ENCODE peak calls at places on chromosomes 5 and 9, in four cellular contexts. W, T, V and Z are unnamed samples.

GRCh38 chr5:6747103-6747502 is 33.9 kb downstream of the TENT4A start:
- DNase-seq in W (no peak), T (no peak), V (no peak), Z (no peak)

GRCh38 chr9:2024888-2025781 is 10.0 kb downstream of the SMARCA2 start:
- DNase-seq in W (no peak), T (no peak), V (no peak), Z (no peak)

GRCh38 chr9:86983260-86984255 is 36.3 kb upstream of the GAS1 start:
- DNase-seq in W (no peak), T (no peak), V (no peak), Z (peak)

GRCh38 chr5:174504266-174504726 is 220.1 kb upstream of the MSX2 start:
- DNase-seq in W (peak), T (no peak), V (no peak), Z (no peak)

GRCh38 chr5:125575561-125576504 is 829.4 kb upstream of the ZNF608 start:
- DNase-seq in W (peak), T (no peak), V (no peak), Z (no peak)

GRCh38 chr5:4188704-4189103 is 593.1 kb downstream of the IRX1 start:
- DNase-seq in W (no peak), T (no peak), V (no peak), Z (no peak)

GRCh38 chr5:72233835-72234234 is 86.2 kb downstream of the MRPS27 start:
- DNase-seq in W (no peak), T (no peak), V (no peak), Z (no peak)

GRCh38 chr5:160442824-160443431 is 21.3 kb downstream of the PTTG1 start:
- DNase-seq in W (no peak), T (no peak), V (no peak), Z (no peak)

GRCh38 chr5:15959560-15960164 is 219.9 kb downstream of the MARCHF11 start:
- DNase-seq in W (no peak), T (no peak), V (no peak), Z (no peak)

GRCh38 chr5:139379626-139380449 is 3.3 kb downstream of the SLC23A1 start:
- DNase-seq in W (no peak), T (no peak), V (no peak), Z (no peak)

GRCh38 chr9:137757139-137757538 is 120.4 kb upstream of the CACNA1B start:
- DNase-seq in W (no peak), T (no peak), V (no peak), Z (no peak)

GRCh38 chr5:51225671-51226419 is 157.4 kb upstream of the ISL1 start:
- DNase-seq in W (no peak), T (no peak), V (no peak), Z (no peak)

GRCh38 chr5:172637740-172638139 is 3.3 kb upstream of the NEURL1B start:
- DNase-seq in W (no peak), T (no peak), V (no peak), Z (no peak)

GRCh38 chr5:109558952-109559351 is 130.8 kb upstream of the MAN2A1 start:
- DNase-seq in W (no peak), T (no peak), V (no peak), Z (no peak)

GRCh38 chr9:127917603-127918002 is 762 bp upstream of the ST6GALNAC4 start:
- DNase-seq in W (no peak), T (no peak), V (no peak), Z (no peak)

GRCh38 chr5:141618804-141619554 is at the start of gene DIAPH1:
- DNase-seq in W (peak), T (peak), V (peak), Z (peak)

GRCh38 chr9:89923961-89924504 is 319.2 kb downstream of the GADD45G start:
- DNase-seq in W (peak), T (no peak), V (peak), Z (no peak)

GRCh38 chr5:175195698-175196656 is 248.0 kb downstream of the DRD1 start:
- DNase-seq in W (peak), T (no peak), V (no peak), Z (no peak)

GRCh38 chr5:64869419-64869818 is 100.7 kb downstream of the CWC27 start:
- DNase-seq in W (no peak), T (no peak), V (no peak), Z (peak)

GRCh38 chr9:89435315-89435823 is 62.5 kb downstream of the SEMA4D start:
- DNase-seq in W (peak), T (peak), V (no peak), Z (no peak)

GRCh38 chr5:158485604-158486081 is 614.1 kb downstream of the EBF1 start:
- DNase-seq in W (no peak), T (no peak), V (no peak), Z (no peak)

GRCh38 chr5:9350301-9350797 is 195.5 kb downstream of the SEMA5A start:
- DNase-seq in W (no peak), T (no peak), V (no peak), Z (no peak)

GRCh38 chr5:152542741-152543140 is 137.7 kb upstream of the NMUR2 start:
- DNase-seq in W (peak), T (no peak), V (no peak), Z (no peak)

GRCh38 chr5:143893638-143894037 is 81.7 kb downstream of the HMHB1 start:
- DNase-seq in W (no peak), T (no peak), V (no peak), Z (no peak)

GRCh38 chr9:16371306-16371705 is 499.2 kb downstream of the BNC2 start:
- DNase-seq in W (no peak), T (no peak), V (no peak), Z (no peak)

GRCh38 chr5:14204785-14205321 is 61.7 kb downstream of the TRIO start:
- DNase-seq in W (peak), T (peak), V (no peak), Z (peak)

GRCh38 chr5:109668668-109669422 is 20.9 kb upstream of the MAN2A1 start:
- DNase-seq in W (no peak), T (no peak), V (no peak), Z (no peak)

GRCh38 chr5:160048131-160048530 is 39.2 kb downstream of the TTC1 start:
- DNase-seq in W (no peak), T (no peak), V (no peak), Z (no peak)

GRCh38 chr9:127162046-127162445 is 39.6 kb upstream of the ANGPTL2 start:
- DNase-seq in W (no peak), T (peak), V (no peak), Z (no peak)

GRCh38 chr5:81650992-81651391 is 99.9 kb downstream of the SSBP2 start:
- DNase-seq in W (no peak), T (no peak), V (no peak), Z (no peak)

GRCh38 chr5:135977375-135977928 is 22.7 kb upstream of the LECT2 start:
- DNase-seq in W (no peak), T (peak), V (peak), Z (no peak)

GRCh38 chr5:148776780-148777179 is 49.6 kb upstream of the ADRB2 start:
- DNase-seq in W (peak), T (peak), V (peak), Z (peak)

GRCh38 chr9:99722852-99723251 is 98.8 kb upstream of the NR4A3 start:
- DNase-seq in W (no peak), T (no peak), V (no peak), Z (no peak)

GRCh38 chr5:9582406-9582805 is 36.5 kb upstream of the SEMA5A start:
- DNase-seq in W (no peak), T (no peak), V (no peak), Z (no peak)

GRCh38 chr9:94097788-94098413 is 13.6 kb downstream of the PTPDC1 start:
- DNase-seq in W (no peak), T (no peak), V (no peak), Z (peak)

GRCh38 chr9:5631021-5631420 is 2.1 kb downstream of the RIC1 start:
- DNase-seq in W (no peak), T (no peak), V (no peak), Z (no peak)

GRCh38 chr9:79685576-79685975 is 113.8 kb downstream of the TLE4 start:
- DNase-seq in W (no peak), T (no peak), V (no peak), Z (peak)

GRCh38 chr5:150082889-150083288 is 3.5 kb downstream of the CSF1R start:
- DNase-seq in W (no peak), T (peak), V (no peak), Z (no peak)